ENCODE peak calls at places on chromosomes 6 and 20, in five cellular contexts. E is left lung, I is tibial nerve, Y is upper lobe of left lung, U is aorta. Q is an unnamed sample.

GRCh38 chr6:155155787-155156447 is 107.9 kb upstream of the CLDN20 start:
- DNase-seq in E (no peak), I (no peak), Y (no peak), U (no peak), Q (no peak)

GRCh38 chr6:7479801-7480266 is 61.6 kb upstream of the DSP start:
- DNase-seq in E (peak; percentile 58), I (no peak), Y (peak; percentile 66), U (no peak), Q (no peak)

GRCh38 chr6:123589317-123589716 is 47.4 kb downstream of the TRDN start:
- DNase-seq in E (no peak), I (no peak), Y (no peak), U (no peak), Q (no peak)

GRCh38 chr6:52505726-52506501 is 70.9 kb downstream of the TRAM2 start:
- DNase-seq in E (no peak), I (no peak), Y (no peak), U (no peak), Q (no peak)

GRCh38 chr6:22512716-22513452 is 56.5 kb upstream of the HDGFL1 start:
- DNase-seq in E (no peak), I (no peak), Y (no peak), U (no peak), Q (no peak)

GRCh38 chr6:79810153-79810806 is 137.1 kb downstream of the ELOVL4 start:
- DNase-seq in E (no peak), I (no peak), Y (no peak), U (no peak), Q (peak; percentile 18)

GRCh38 chr6:68400396-68400795 is 234.7 kb upstream of the ADGRB3 start:
- DNase-seq in E (no peak), I (no peak), Y (no peak), U (no peak), Q (no peak)

GRCh38 chr6:20424679-20425078 is 23.0 kb downstream of the E2F3 start:
- DNase-seq in E (peak; percentile 67), I (no peak), Y (peak; percentile 72), U (no peak), Q (no peak)

GRCh38 chr20:44805991-44806729 is 4.2 kb downstream of the RIMS4 start:
- DNase-seq in E (peak; percentile 55), I (peak; percentile 28), Y (peak; percentile 79), U (peak; percentile 82), Q (peak; percentile 26)

GRCh38 chr6:107466062-107466461 is 6.7 kb upstream of the PDSS2 start:
- DNase-seq in E (no peak), I (no peak), Y (no peak), U (no peak), Q (no peak)

GRCh38 chr6:136051140-136051775 is 198.9 kb downstream of the MTFR2 start:
- DNase-seq in E (no peak), I (no peak), Y (no peak), U (no peak), Q (no peak)

GRCh38 chr6:40743690-40744446 is 156.7 kb upstream of the LRFN2 start:
- DNase-seq in E (no peak), I (no peak), Y (no peak), U (no peak), Q (no peak)

GRCh38 chr6:41548098-41548840 is 2.1 kb downstream of the FOXP4 start:
- DNase-seq in E (no peak), I (no peak), Y (no peak), U (no peak), Q (no peak)

GRCh38 chr20:17446171-17446570 is 85.0 kb downstream of the BFSP1 start:
- DNase-seq in E (no peak), I (no peak), Y (no peak), U (no peak), Q (no peak)

GRCh38 chr20:23880426-23880825 is 878 bp upstream of the CST5 start:
- DNase-seq in E (no peak), I (no peak), Y (peak; percentile 37), U (no peak), Q (no peak)

GRCh38 chr20:21017381-21018085 is 88.6 kb downstream of the LINC00237 start:
- DNase-seq in E (no peak), I (no peak), Y (no peak), U (no peak), Q (no peak)

GRCh38 chr6:131572686-131573415 is at the start of gene ARG1:
- DNase-seq in E (no peak), I (no peak), Y (no peak), U (no peak), Q (no peak)

GRCh38 chr20:33669873-33670640 is 3.3 kb downstream of the ACTL10 start:
- DNase-seq in E (no peak), I (no peak), Y (no peak), U (no peak), Q (no peak)

GRCh38 chr20:33668087-33668790 is 1.5 kb downstream of the ACTL10 start:
- DNase-seq in E (peak; percentile 84), I (peak; percentile 62), Y (peak; percentile 91), U (peak; percentile 85), Q (peak; percentile 41)

GRCh38 chr20:33668791-33669155 is 2.0 kb downstream of the ACTL10 start:
- DNase-seq in E (no peak), I (no peak), Y (no peak), U (no peak), Q (no peak)

GRCh38 chr20:33670715-33671499 is 3.3 kb downstream of the NECAB3 start:
- DNase-seq in E (no peak), I (no peak), Y (no peak), U (no peak), Q (no peak)

DNA sequence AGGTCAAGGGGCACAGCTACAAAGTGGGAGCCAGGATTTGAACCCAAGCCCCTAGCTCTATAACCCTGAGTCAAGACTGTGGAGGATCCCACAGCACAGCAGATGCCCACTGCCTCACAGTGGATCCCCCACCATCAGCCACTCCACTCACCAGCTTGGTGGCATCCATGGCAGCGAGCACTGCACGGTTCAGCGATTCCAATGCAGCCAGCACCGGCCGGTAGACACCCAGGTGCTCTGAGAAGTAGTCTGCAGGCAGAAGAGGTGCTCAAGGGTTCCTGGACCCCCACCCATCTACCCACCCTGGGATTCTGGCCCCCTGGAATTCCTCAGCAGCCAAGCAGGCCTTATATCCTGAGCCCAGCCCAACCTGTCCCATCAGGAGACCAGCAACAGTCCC is 2.5 kb downstream of the ACTL10 start:
- DNase-seq in E (no peak), I (no peak), Y (no peak), U (no peak), Q (no peak)
- H3K27ac ChIP-seq in E (no peak overlapping the region), I (no peak overlapping the region), Y (no peak overlapping the region), U (no peak overlapping the region), Q (no peak overlapping the region)

GRCh38 chr6:138245751-138246150 is 27.5 kb upstream of the PBOV1 start:
- DNase-seq in E (no peak), I (no peak), Y (no peak), U (no peak), Q (no peak)
- H3K27ac ChIP-seq in E (no peak overlapping the region), I (no peak overlapping the region), Y (no peak overlapping the region), U (no peak overlapping the region), Q (no peak overlapping the region)

DNA sequence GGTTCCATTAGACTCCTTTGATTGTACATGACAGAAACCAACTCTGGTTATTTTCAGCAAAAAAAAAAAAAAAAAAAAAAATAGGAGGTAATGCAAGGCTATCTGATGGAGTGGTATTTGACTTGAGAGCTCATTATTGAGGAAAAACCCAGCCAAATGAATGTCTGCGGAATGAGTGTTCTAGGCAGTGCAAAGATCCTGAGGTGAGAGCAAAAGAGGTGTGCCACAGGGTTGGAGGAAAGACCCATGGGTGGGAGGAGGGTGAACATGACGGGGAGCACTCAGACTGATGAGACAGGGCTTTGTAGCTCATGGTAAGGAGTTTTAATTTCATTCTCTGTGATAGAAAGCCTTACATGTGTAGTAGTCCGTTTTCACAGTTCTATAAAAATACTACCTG is 188.9 kb downstream of the TSHZ2 start:
- DNase-seq in E (no peak), I (no peak), Y (no peak), U (no peak), Q (no peak)
- H3K27ac ChIP-seq in E (no peak overlapping the region), I (peak overlapping the region; percentile 60), Y (no peak overlapping the region), U (no peak overlapping the region), Q (no peak overlapping the region)

GRCh38 chr6:37572340-37572739 is 72.6 kb upstream of the CCDC167 start:
- DNase-seq in E (no peak), I (no peak), Y (no peak), U (no peak), Q (no peak)

GRCh38 chr6:37578104-37578503 is 78.4 kb upstream of the CCDC167 start:
- DNase-seq in E (no peak), I (no peak), Y (no peak), U (no peak), Q (no peak)

GRCh38 chr6:37579444-37580067 is 79.9 kb upstream of the CCDC167 start:
- DNase-seq in E (no peak), I (no peak), Y (no peak), U (no peak), Q (no peak)

GRCh38 chr6:37575221-37575620 is 75.5 kb upstream of the CCDC167 start:
- DNase-seq in E (no peak), I (no peak), Y (no peak), U (no peak), Q (no peak)

DNA sequence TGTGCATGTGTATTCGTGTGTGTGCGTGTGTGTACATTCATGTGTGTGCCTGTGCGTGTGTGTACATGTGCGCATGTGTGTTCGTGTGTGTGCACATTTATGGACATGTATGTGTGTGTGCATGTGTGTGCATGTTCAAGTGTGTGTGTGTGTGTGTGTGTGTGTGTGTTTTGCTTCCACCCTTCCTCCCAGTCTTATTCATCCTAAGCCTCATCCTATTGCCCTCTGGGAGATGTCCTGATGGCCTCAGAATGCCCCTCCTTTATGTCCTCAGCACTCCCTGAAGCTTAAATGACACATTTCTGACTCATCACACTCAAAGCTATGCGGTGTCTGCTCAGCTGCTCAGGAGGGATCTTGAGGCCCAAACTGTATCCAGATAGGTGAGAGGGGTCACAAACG is 76.6 kb upstream of the CCDC167 start:
- DNase-seq in E (no peak), I (no peak), Y (no peak), U (no peak), Q (no peak)
- H3K27ac ChIP-seq in E (no peak overlapping the region), I (no peak overlapping the region), Y (no peak overlapping the region), U (no peak overlapping the region), Q (no peak overlapping the region)

GRCh38 chr20:57585466-57586213 is 24.7 kb downstream of the PCK1 start:
- DNase-seq in E (no peak), I (no peak), Y (no peak), U (no peak), Q (no peak)
- H3K27ac ChIP-seq in E (no peak overlapping the region), I (no peak overlapping the region), Y (no peak overlapping the region), U (no peak overlapping the region), Q (no peak overlapping the region)

Q was measured in substantia nigra.